ENCODE peak calls at places on chromosomes 16 and 17, in seven cellular contexts. P, H, I, X, G, L and Y are unnamed samples.

GRCh38 chr17:41777157-41777578 is 9.3 kb downstream of the JUP start:
- DNase-seq in P (peak; percentile 77), H (no peak), I (no peak), X (no peak), G (peak; percentile 58), L (no peak), Y (peak; percentile 20)

GRCh38 chr17:58331815-58332719 is 3.5 kb upstream of the TSPOAP1 start:
- DNase-seq in P (peak; percentile 67), H (no peak), I (peak; percentile 98), X (no peak), G (peak; percentile 82), L (no peak), Y (no peak)

GRCh38 chr17:39663688-39664580 is 1.2 kb upstream of the TCAP start:
- DNase-seq in P (peak; percentile 66), H (no peak), I (no peak), X (peak; percentile 16), G (peak; percentile 79), L (no peak), Y (no peak)

GRCh38 chr16:49846800-49847199 is 9.1 kb downstream of the ZNF423 start:
- DNase-seq in P (no peak), H (no peak), I (no peak), X (no peak), G (no peak), L (no peak), Y (no peak)

GRCh38 chr17:4433515-4434031 is at the start of gene SPNS3:
- DNase-seq in P (no peak), H (no peak), I (peak; percentile 93), X (no peak), G (no peak), L (no peak), Y (no peak)

GRCh38 chr17:75079023-75079373 is 8.8 kb upstream of the SLC16A5 start:
- DNase-seq in P (no peak), H (no peak), I (no peak), X (no peak), G (no peak), L (no peak), Y (no peak)

GRCh38 chr17:48608921-48609505 is 1.8 kb downstream of the HOXB7 start:
- DNase-seq in P (no peak), H (no peak), I (no peak), X (no peak), G (no peak), L (peak; percentile 54), Y (no peak)

GRCh38 chr16:31258366-31258765 is 1.4 kb upstream of the ITGAM start:
- DNase-seq in P (no peak), H (no peak), I (no peak), X (no peak), G (no peak), L (no peak), Y (no peak)

GRCh38 chr17:44559288-44560249 is 2.3 kb downstream of the FZD2 start:
- DNase-seq in P (no peak), H (no peak), I (no peak), X (no peak), G (no peak), L (no peak), Y (no peak)

GRCh38 chr17:31388770-31389672 is 2.5 kb upstream of the RAB11FIP4 start:
- DNase-seq in P (peak; percentile 32), H (no peak), I (peak; percentile 48), X (no peak), G (no peak), L (no peak), Y (no peak)

GRCh38 chr17:31596382-31597323 is 205.2 kb downstream of the RAB11FIP4 start:
- DNase-seq in P (peak; percentile 75), H (peak; percentile 98), I (peak; percentile 83), X (peak; percentile 99), G (peak; percentile 41), L (peak; percentile 97), Y (peak; percentile 99)

GRCh38 chr17:70109497-70109896 is 34.5 kb downstream of the KCNJ16 start:
- DNase-seq in P (no peak), H (no peak), I (no peak), X (no peak), G (no peak), L (no peak), Y (no peak)

GRCh38 chr17:70604854-70605253 is 435.5 kb downstream of the KCNJ2 start:
- DNase-seq in P (no peak), H (no peak), I (no peak), X (no peak), G (no peak), L (no peak), Y (no peak)

GRCh38 chr16:19680972-19681371 is 37.1 kb downstream of the KNOP1 start:
- DNase-seq in P (no peak), H (no peak), I (no peak), X (no peak), G (no peak), L (no peak), Y (no peak)
- TF ChIP-seq CTCF in P (no peak), H (no peak), I (peak; percentile 32), X (peak; percentile 4), G (no peak), L (peak; percentile 15), Y (no peak)

GRCh38 chr16:28087140-28087660 is 23.7 kb upstream of the GSG1L start:
- DNase-seq in P (no peak), H (no peak), I (no peak), X (no peak), G (no peak), L (no peak), Y (no peak)
- H3K4me3 ChIP-seq in P (no peak overlapping the region), H (no peak overlapping the region), I (no peak overlapping the region), X (no peak overlapping the region), G (no peak overlapping the region), L (no peak overlapping the region), Y (no peak overlapping the region)

GRCh38 chr16:67914758-67915622 is 16.7 kb downstream of the CTRL start:
- DNase-seq in P (no peak), H (no peak), I (no peak), X (no peak), G (no peak), L (no peak), Y (no peak)

GRCh38 chr16:67907397-67907796 is 14.3 kb downstream of the PSKH1 start:
- DNase-seq in P (no peak), H (no peak), I (no peak), X (no peak), G (no peak), L (no peak), Y (no peak)

GRCh38 chr16:67915831-67916723 is 15.6 kb downstream of the CTRL start:
- DNase-seq in P (no peak), H (peak; percentile 24), I (no peak), X (no peak), G (peak; percentile 56), L (no peak), Y (no peak)

GRCh38 chr16:67909056-67909742 is 16.1 kb downstream of the PSKH1 start:
- DNase-seq in P (no peak), H (no peak), I (no peak), X (no peak), G (no peak), L (no peak), Y (no peak)

GRCh38 chr16:67910162-67910561 is 17.1 kb downstream of the PSKH1 start:
- DNase-seq in P (no peak), H (peak; percentile 69), I (peak; percentile 50), X (peak; percentile 74), G (no peak), L (peak; percentile 73), Y (peak; percentile 84)
- TF ChIP-seq CTCF in P (no peak), H (no peak), I (no peak), X (no peak), G (no peak), L (no peak), Y (peak; percentile 7)

DNA sequence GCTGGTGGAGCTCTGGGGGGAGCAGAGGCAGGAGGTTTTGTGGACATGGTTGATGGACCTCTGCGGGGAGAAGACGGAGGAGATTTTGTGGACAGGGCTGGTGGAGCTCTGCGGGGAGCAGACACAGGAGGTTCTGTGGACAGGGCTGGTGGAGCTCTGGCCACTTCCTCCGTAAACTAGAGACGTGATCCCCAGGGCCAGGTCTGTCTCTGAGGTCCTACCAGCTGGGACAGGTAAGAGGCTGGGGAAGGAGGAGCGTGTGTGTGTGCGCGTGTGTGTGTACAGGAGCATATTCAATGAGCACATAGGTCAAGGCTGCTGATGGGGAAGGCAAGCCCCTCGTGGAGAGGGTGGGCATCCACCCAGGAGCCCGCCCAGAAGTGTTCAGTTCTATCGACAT is 20.6 kb downstream of the RPH3AL start:
- DNase-seq in P (no peak), H (no peak), I (no peak), X (no peak), G (peak; percentile 7), L (no peak), Y (no peak)
- H3K4me3 ChIP-seq in P (peak overlapping the region; percentile 64), H (no peak overlapping the region), I (no peak overlapping the region), X (no peak overlapping the region), G (no peak overlapping the region), L (no peak overlapping the region), Y (no peak overlapping the region)

DNA sequence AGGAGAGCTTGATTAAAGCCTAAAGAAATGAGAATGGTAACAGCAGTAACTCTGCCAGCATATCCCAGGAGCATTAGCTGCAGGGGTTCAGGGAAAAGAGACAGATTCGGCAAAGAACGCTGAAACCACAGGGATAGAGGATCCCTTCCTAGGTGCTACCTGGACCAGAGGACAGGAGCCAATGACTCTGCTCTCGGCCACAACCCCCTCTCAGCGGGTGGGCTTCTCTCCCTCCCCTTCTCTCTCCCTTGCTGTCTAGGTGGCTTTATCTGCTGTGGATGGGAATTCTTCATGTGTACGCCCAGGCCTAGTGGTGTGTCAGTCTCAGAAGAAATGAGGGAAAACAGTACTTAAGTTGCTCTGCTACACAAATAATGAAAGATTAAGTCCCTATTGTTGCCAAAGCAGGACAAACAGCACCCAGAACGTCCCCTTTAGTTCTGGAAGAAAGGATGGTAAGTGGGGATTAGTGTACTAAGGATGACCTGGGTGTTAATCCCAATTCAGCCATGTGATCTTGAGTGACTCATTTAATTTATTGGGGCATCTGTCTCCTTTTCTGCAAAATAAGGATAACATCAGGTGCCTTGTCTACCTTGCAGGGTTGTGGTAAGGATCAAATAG is 123.3 kb downstream of the CDK5R1 start:
- DNase-seq in P (no peak), H (no peak), I (no peak), X (no peak), G (no peak), L (no peak), Y (no peak)
- TF ChIP-seq CTCF in P (no peak), H (no peak), I (no peak), X (no peak), G (no peak), L (no peak), Y (no peak)

GRCh38 chr16:11794991-11795886 is 1.8 kb downstream of the ZC3H7A start:
- DNase-seq in P (no peak), H (no peak), I (no peak), X (no peak), G (peak; percentile 33), L (no peak), Y (peak; percentile 73)
- H3K4me3 ChIP-seq in P (peak overlapping the region; percentile 99), H (peak overlapping the region; percentile 55), I (peak overlapping the region; percentile 92), X (peak overlapping the region; percentile 97), G (no peak overlapping the region), L (peak overlapping the region; percentile 96), Y (peak overlapping the region; percentile 82)

GRCh38 chr17:45666046-45666600 is 118.0 kb upstream of the CRHR1 start:
- DNase-seq in P (no peak), H (no peak), I (no peak), X (no peak), G (no peak), L (no peak), Y (no peak)
- TF ChIP-seq CTCF in P (no peak), H (no peak), I (peak; percentile 19), X (no peak), G (no peak), L (no peak), Y (no peak)